ENCODE peak calls at places on chromosomes 1 and 21, in five cellular contexts. R is PC-3, D is GM23338, E is hepatocyte, U is neural progenitor cell. K is an unnamed sample.

GRCh38 chr21:25171438-25171837 is 435.8 kb downstream of the MRPL39 start:
- DNase-seq in R (peak), D (no peak), E (no peak), U (no peak), K (no peak)

GRCh38 chr1:151763990-151764389 is 694 bp upstream of the MRPL9 start:
- DNase-seq in R (no peak), D (no peak), E (no peak), U (no peak), K (no peak)

GRCh38 chr1:88595355-88595754 is 88.7 kb upstream of the PKN2 start:
- DNase-seq in R (peak), D (peak), E (peak), U (no peak), K (peak)

GRCh38 chr1:55215194-55216021 is at the start of gene USP24:
- DNase-seq in R (peak), D (peak), E (peak), U (peak), K (peak)

GRCh38 chr21:36396314-36396713 is 11.1 kb downstream of the CHAF1B start:
- DNase-seq in R (no peak), D (no peak), E (no peak), U (no peak), K (no peak)

GRCh38 chr1:30353637-30354036 is 369.7 kb downstream of the MATN1 start:
- DNase-seq in R (peak), D (peak), E (no peak), U (peak), K (no peak)

GRCh38 chr1:97824644-97825043 is 96.2 kb downstream of the DPYD start:
- DNase-seq in R (no peak), D (no peak), E (no peak), U (no peak), K (no peak)

GRCh38 chr1:57599233-57599994 is 175.6 kb upstream of the DAB1 start:
- DNase-seq in R (no peak), D (peak), E (peak), U (peak), K (no peak)

DNA sequence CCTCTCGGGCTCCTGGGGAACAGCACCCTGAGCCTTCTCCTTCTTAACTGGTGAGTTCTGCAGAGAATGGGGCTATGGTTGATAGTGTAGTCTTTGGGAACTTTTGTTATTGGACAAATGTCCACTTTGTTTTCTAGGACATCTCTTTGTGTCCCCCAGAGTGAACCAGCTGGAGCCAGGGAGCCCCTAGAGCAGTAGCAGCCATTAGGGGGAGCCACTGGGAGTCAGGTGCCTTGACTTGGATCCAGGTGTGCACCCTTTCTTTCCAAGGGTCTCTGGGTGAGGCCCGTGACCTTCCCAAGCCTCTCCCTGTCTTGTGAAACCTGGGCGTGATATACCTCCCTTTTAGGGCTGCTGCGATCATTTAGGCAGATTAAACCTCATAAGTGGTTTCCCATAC is 36.9 kb downstream of the ABCG1 start:
- DNase-seq in R (no peak), D (no peak), E (no peak), U (no peak), K (no peak)
- TF ChIP-seq EZH2 in R (no peak), D (no peak), E (no peak), U (no peak), K (no peak)

GRCh38 chr1:25616080-25616931 is at the start of gene MAN1C1:
- DNase-seq in R (peak), D (peak), E (peak), U (peak), K (peak)
- TF ChIP-seq CTCF in R (peak), D (peak), E (peak), U (peak), K (peak)

DNA sequence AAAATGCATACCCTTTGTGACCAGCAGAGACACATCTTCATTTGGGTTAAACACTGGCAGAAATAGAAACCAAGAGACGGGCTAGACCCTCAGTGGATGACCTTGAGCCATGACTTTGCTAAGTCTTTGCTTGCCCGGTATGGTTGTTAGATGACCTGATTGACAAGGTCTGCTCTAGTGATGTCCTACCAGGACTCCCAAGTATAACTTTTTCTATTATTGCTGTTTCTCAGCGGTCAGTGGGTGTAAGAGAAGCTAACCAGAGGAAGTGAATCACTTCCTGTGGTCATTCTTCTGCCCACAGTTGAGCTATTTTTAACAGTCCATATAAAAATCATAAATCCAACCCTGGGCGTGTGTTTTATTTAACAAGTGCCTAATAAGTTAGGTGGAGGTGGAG is 126.2 kb upstream of the ETS2 start:
- DNase-seq in R (peak), D (no peak), E (no peak), U (no peak), K (peak)
- TF ChIP-seq EZH2phosphoT487 in R (no peak), D (no peak), E (no peak), U (no peak), K (no peak)

DNA sequence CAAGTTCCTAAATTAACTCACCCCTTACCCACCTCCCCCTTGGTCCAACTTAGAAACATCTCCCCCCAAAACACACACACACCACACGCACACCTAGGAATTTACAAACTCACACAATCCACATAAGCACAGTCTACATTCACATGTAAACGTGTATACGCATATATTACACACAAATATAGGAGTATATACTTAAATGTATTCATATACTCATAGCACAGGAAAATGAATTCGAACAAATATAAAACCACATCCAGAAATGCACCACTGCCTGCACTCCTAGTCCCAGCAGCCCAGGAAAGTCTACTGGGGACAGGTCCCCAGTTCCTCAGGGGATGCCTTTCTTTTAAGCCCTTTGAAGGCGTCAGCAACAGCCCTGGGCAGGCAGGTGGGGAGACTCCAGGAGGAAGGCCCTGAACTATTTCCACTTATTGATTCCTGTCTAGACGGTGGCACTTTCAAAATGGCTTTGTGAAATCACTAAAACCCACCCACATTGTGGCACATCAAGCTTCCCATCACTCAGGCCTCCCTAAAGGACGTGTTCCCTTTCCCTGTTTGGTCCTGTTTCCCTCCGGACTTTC is 3.1 kb upstream of the DMBX1 start:
- DNase-seq in R (no peak), D (no peak), E (no peak), U (no peak), K (no peak)
- TF ChIP-seq EZH2 in R (no peak), D (peak), E (no peak), U (no peak), K (no peak)

GRCh38 chr1:173249349-173249748 is 42.2 kb upstream of the TNFSF4 start:
- DNase-seq in R (peak), D (no peak), E (no peak), U (no peak), K (no peak)
- TF ChIP-seq CTCF in R (no peak), D (no peak), E (no peak), U (no peak), K (no peak)

GRCh38 chr1:47030170-47030805 is 6.8 kb downstream of the CYP4X1 start:
- DNase-seq in R (peak), D (no peak), E (no peak), U (no peak), K (no peak)

GRCh38 chr1:47031059-47031458 is 7.6 kb downstream of the CYP4X1 start:
- DNase-seq in R (peak), D (no peak), E (no peak), U (no peak), K (no peak)

DNA sequence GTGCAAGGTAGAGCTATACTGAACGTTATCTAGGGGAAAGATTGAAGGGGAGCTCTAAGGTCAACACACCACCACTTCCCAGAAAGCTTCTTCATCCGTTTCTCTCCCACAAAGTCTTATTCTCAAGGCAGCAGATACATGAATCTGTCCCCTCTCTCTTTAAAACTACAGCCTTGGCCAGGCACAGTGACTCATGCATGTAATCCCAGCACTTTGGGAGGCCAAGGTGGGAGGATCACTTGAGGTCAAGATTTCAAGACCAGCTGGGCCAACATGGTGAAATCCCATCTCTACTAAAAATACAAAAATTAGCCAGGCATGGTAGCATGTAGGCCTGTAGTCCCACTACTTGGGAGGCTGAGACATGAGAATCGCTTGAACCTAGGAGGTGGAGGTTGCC is 8.1 kb downstream of the CYP4X1 start:
- DNase-seq in R (no peak), D (no peak), E (no peak), U (no peak), K (no peak)
- TF ChIP-seq EZH2phosphoT487 in R (no peak), D (no peak), E (no peak), U (no peak), K (no peak)

DNA sequence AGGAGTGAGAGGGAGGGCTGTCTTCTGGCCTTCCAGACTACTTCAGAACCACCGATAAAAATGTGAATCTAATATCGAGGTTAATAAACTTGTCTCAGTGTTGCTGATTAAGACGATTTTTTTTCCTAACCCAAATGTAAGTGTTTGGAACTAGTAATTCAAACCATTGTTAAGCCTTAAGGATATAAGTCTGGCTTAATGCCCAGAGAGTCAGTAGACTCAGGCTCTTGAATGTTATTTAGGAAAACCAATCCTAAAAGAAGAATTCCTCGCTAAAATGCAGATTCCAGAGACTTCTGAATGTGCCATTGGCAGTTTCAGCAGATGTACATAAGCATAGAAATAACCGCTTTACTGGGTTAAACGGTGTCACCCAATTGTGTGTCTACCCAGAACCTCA is 356.9 kb downstream of the SIPA1L2 start:
- DNase-seq in R (no peak), D (no peak), E (no peak), U (no peak), K (no peak)
- TF ChIP-seq EZH2 in R (no peak), D (no peak), E (no peak), U (no peak), K (no peak)

GRCh38 chr1:177568702-177569101 is 397.9 kb downstream of the BRINP2 start:
- DNase-seq in R (no peak), D (peak), E (no peak), U (peak), K (no peak)

GRCh38 chr1:177569476-177569875 is 398.7 kb downstream of the BRINP2 start:
- DNase-seq in R (peak), D (no peak), E (no peak), U (no peak), K (no peak)

GRCh38 chr1:177571076-177571475 is 398.8 kb downstream of the SEC16B start:
- DNase-seq in R (no peak), D (peak), E (no peak), U (no peak), K (no peak)

GRCh38 chr1:177567393-177567792 is 396.6 kb downstream of the BRINP2 start:
- DNase-seq in R (peak), D (peak), E (no peak), U (peak), K (no peak)

DNA sequence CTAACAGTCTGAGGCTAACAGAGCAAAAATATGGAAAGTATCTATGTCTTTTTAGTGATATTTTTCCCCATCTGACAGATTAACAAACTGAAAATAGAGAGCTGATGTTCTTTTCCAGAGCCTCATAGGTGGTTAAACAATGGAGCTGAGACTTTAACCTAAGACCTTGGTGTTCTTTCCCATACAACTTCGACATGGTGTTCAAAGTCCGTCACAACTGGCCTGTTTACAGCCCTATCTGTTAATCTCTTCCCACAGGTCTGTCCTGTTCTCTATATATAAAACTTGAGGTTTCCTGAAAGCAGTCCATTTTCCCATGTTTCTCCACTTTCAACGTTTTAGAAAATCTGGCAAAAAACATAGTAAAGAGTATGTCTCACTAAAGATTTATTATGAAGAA is 395.7 kb downstream of the BRINP2 start:
- DNase-seq in R (no peak), D (no peak), E (peak), U (no peak), K (no peak)
- TF ChIP-seq CTCF in R (no peak), D (no peak), E (no peak), U (no peak), K (no peak)

GRCh38 chr1:168623838-168624237 is 47.4 kb downstream of the XCL1 start:
- DNase-seq in R (no peak), D (no peak), E (no peak), U (no peak), K (no peak)
- TF ChIP-seq EZH2phosphoT487 in R (no peak), D (no peak), E (no peak), U (no peak), K (no peak)

K was measured in MM.1S.